ENCODE peak calls at places on chromosomes 1 and 21, in five cellular contexts. One of them, this sample, is unnamed.

GRCh38 chr21:46121286-46122221 is 23.6 kb downstream of the COL6A2 start:
- DNase-seq in SK-N-SH: peak
- DNase-seq in WTC11: peak
- DNase-seq in IMR-90: no peak
- DNase-seq in GM12878: no peak
- DNase-seq in this sample: no peak

GRCh38 chr1:149846600-149847466 is 52.5 kb upstream of the BOLA1 start:
- DNase-seq in WTC11: no peak
- DNase-seq in SK-N-SH: no peak
- DNase-seq in IMR-90: no peak
- DNase-seq in GM12878: no peak
- DNase-seq in this sample: no peak

GRCh38 chr1:78044796-78045599 is 768 bp upstream of the GIPC2 start:
- DNase-seq in WTC11: no peak
- DNase-seq in SK-N-SH: no peak
- DNase-seq in GM12878: no peak
- DNase-seq in IMR-90: no peak
- DNase-seq in this sample: no peak

GRCh38 chr1:154019940-154020339 is 29.4 kb downstream of the RPS27 start:
- DNase-seq in WTC11: no peak
- DNase-seq in GM12878: no peak
- DNase-seq in SK-N-SH: no peak
- DNase-seq in IMR-90: no peak
- DNase-seq in this sample: no peak

GRCh38 chr1:180926164-180926981 is 13.7 kb downstream of the KIAA1614 start:
- DNase-seq in SK-N-SH: peak
- DNase-seq in IMR-90: peak
- DNase-seq in WTC11: no peak
- DNase-seq in GM12878: no peak
- DNase-seq in this sample: no peak

GRCh38 chr1:199851453-199851852 is 176.1 kb upstream of the NR5A2 start:
- DNase-seq in SK-N-SH: no peak
- DNase-seq in IMR-90: no peak
- DNase-seq in WTC11: no peak
- DNase-seq in GM12878: no peak
- DNase-seq in this sample: peak

GRCh38 chr1:204929487-204930185 is 59.0 kb downstream of the NFASC start:
- DNase-seq in IMR-90: no peak
- DNase-seq in SK-N-SH: no peak
- DNase-seq in WTC11: no peak
- DNase-seq in GM12878: no peak
- DNase-seq in this sample: no peak

GRCh38 chr1:29743931-29744330 is 507.6 kb downstream of the PTPRU start:
- DNase-seq in GM12878: no peak
- DNase-seq in WTC11: no peak
- DNase-seq in IMR-90: no peak
- DNase-seq in SK-N-SH: no peak
- DNase-seq in this sample: no peak

GRCh38 chr1:177209357-177209756 is 38.6 kb downstream of the BRINP2 start:
- DNase-seq in SK-N-SH: no peak
- DNase-seq in WTC11: no peak
- DNase-seq in IMR-90: peak
- DNase-seq in GM12878: no peak
- DNase-seq in this sample: peak

GRCh38 chr1:28260803-28261174 is 1.5 kb downstream of the SESN2 start:
- DNase-seq in SK-N-SH: no peak
- DNase-seq in GM12878: no peak
- DNase-seq in WTC11: no peak
- DNase-seq in IMR-90: no peak
- DNase-seq in this sample: no peak

GRCh38 chr1:101185421-101185820 is 51.4 kb upstream of the S1PR1 start:
- DNase-seq in SK-N-SH: no peak
- DNase-seq in WTC11: no peak
- DNase-seq in GM12878: no peak
- DNase-seq in IMR-90: peak
- DNase-seq in this sample: no peak

GRCh38 chr1:50038235-50038809 is 14.6 kb upstream of the AGBL4 start:
- DNase-seq in IMR-90: no peak
- DNase-seq in GM12878: no peak
- DNase-seq in SK-N-SH: no peak
- DNase-seq in WTC11: no peak
- DNase-seq in this sample: no peak

GRCh38 chr21:30227633-30228404 is 11.9 kb upstream of the CLDN8 start:
- DNase-seq in WTC11: no peak
- DNase-seq in SK-N-SH: no peak
- DNase-seq in GM12878: no peak
- DNase-seq in IMR-90: peak
- DNase-seq in this sample: no peak

GRCh38 chr1:109756848-109757521 is 6.7 kb downstream of the EPS8L3 start:
- DNase-seq in SK-N-SH: no peak
- DNase-seq in WTC11: no peak
- DNase-seq in GM12878: no peak
- DNase-seq in IMR-90: no peak
- DNase-seq in this sample: no peak

GRCh38 chr1:95427525-95427924 is 193.5 kb downstream of the RWDD3 start:
- DNase-seq in WTC11: no peak
- DNase-seq in SK-N-SH: no peak
- DNase-seq in GM12878: no peak
- DNase-seq in IMR-90: no peak
- DNase-seq in this sample: no peak

GRCh38 chr1:114156538-114157274 is 3.0 kb upstream of the SYT6 start:
- DNase-seq in IMR-90: no peak
- DNase-seq in SK-N-SH: no peak
- DNase-seq in WTC11: peak
- DNase-seq in GM12878: no peak
- DNase-seq in this sample: no peak

GRCh38 chr1:234515821-234516241 is 36.9 kb upstream of the TARBP1 start:
- DNase-seq in IMR-90: peak
- DNase-seq in SK-N-SH: no peak
- DNase-seq in GM12878: no peak
- DNase-seq in WTC11: no peak
- DNase-seq in this sample: no peak

GRCh38 chr21:35578831-35579470 is 481.4 kb downstream of the SETD4 start:
- DNase-seq in WTC11: no peak
- DNase-seq in SK-N-SH: no peak
- DNase-seq in GM12878: no peak
- DNase-seq in IMR-90: peak
- DNase-seq in this sample: no peak

GRCh38 chr1:40389234-40389815 is 15.8 kb downstream of the SMAP2 start:
- DNase-seq in WTC11: no peak
- DNase-seq in IMR-90: no peak
- DNase-seq in SK-N-SH: no peak
- DNase-seq in GM12878: no peak
- DNase-seq in this sample: no peak

GRCh38 chr1:203148127-203148526 is 20.6 kb downstream of the ADORA1 start:
- DNase-seq in SK-N-SH: no peak
- DNase-seq in GM12878: no peak
- DNase-seq in IMR-90: no peak
- DNase-seq in WTC11: peak
- DNase-seq in this sample: peak

GRCh38 chr1:221937155-221937953 is 195.5 kb upstream of the DUSP10 start:
- DNase-seq in SK-N-SH: no peak
- DNase-seq in IMR-90: no peak
- DNase-seq in GM12878: peak
- DNase-seq in WTC11: no peak
- DNase-seq in this sample: no peak

GRCh38 chr1:207259391-207259790 is 62.1 kb upstream of the CD55 start:
- DNase-seq in WTC11: no peak
- DNase-seq in IMR-90: peak
- DNase-seq in SK-N-SH: no peak
- DNase-seq in GM12878: no peak
- DNase-seq in this sample: peak

GRCh38 chr1:101043776-101044175 is 18.2 kb upstream of the DPH5 start:
- DNase-seq in SK-N-SH: no peak
- DNase-seq in GM12878: no peak
- DNase-seq in IMR-90: peak
- DNase-seq in WTC11: no peak
- DNase-seq in this sample: no peak

GRCh38 chr1:182599339-182599738 is 4.8 kb downstream of the RGS16 start:
- DNase-seq in SK-N-SH: peak
- DNase-seq in GM12878: no peak
- DNase-seq in IMR-90: no peak
- DNase-seq in WTC11: peak
- DNase-seq in this sample: no peak

GRCh38 chr1:53198241-53198651 is 1.6 kb downstream of the CPT2 start:
- DNase-seq in SK-N-SH: no peak
- DNase-seq in GM12878: no peak
- DNase-seq in WTC11: no peak
- DNase-seq in IMR-90: no peak
- DNase-seq in this sample: no peak

GRCh38 chr1:154536570-154536969 is 21.9 kb downstream of the UBE2Q1 start:
- DNase-seq in IMR-90: no peak
- DNase-seq in SK-N-SH: no peak
- DNase-seq in GM12878: no peak
- DNase-seq in WTC11: no peak
- DNase-seq in this sample: no peak

GRCh38 chr1:52482326-52483004 is 70.4 kb downstream of the TUT4 start:
- DNase-seq in SK-N-SH: no peak
- DNase-seq in WTC11: no peak
- DNase-seq in IMR-90: no peak
- DNase-seq in GM12878: no peak
- DNase-seq in this sample: no peak

GRCh38 chr1:239682945-239683344 is 296.6 kb downstream of the CHRM3 start:
- DNase-seq in GM12878: no peak
- DNase-seq in IMR-90: no peak
- DNase-seq in SK-N-SH: no peak
- DNase-seq in WTC11: no peak
- DNase-seq in this sample: no peak

GRCh38 chr1:180611016-180611930 is 20.5 kb upstream of the XPR1 start:
- DNase-seq in SK-N-SH: no peak
- DNase-seq in IMR-90: peak
- DNase-seq in GM12878: no peak
- DNase-seq in WTC11: no peak
- DNase-seq in this sample: no peak

GRCh38 chr1:163173121-163173520 is 29.6 kb downstream of the RGS5 start:
- DNase-seq in WTC11: no peak
- DNase-seq in IMR-90: no peak
- DNase-seq in SK-N-SH: no peak
- DNase-seq in GM12878: no peak
- DNase-seq in this sample: no peak

GRCh38 chr1:31065310-31066217 is at the start of gene PUM1:
- DNase-seq in GM12878: peak
- DNase-seq in WTC11: peak
- DNase-seq in SK-N-SH: peak
- DNase-seq in IMR-90: peak
- DNase-seq in this sample: peak

GRCh38 chr21:34126269-34126668 is 52.9 kb downstream of the MRPS6 start:
- DNase-seq in WTC11: no peak
- DNase-seq in GM12878: no peak
- DNase-seq in IMR-90: peak
- DNase-seq in SK-N-SH: no peak
- DNase-seq in this sample: no peak

GRCh38 chr1:202807926-202808757 is at the start of gene KDM5B:
- DNase-seq in IMR-90: peak
- DNase-seq in SK-N-SH: peak
- DNase-seq in GM12878: no peak
- DNase-seq in WTC11: peak
- DNase-seq in this sample: peak

GRCh38 chr1:56992318-56993136 is 26.7 kb upstream of the C8B start:
- DNase-seq in SK-N-SH: no peak
- DNase-seq in WTC11: no peak
- DNase-seq in IMR-90: no peak
- DNase-seq in GM12878: no peak
- DNase-seq in this sample: no peak

GRCh38 chr1:223620297-223620900 is 45.1 kb downstream of the CAPN8 start:
- DNase-seq in SK-N-SH: peak
- DNase-seq in GM12878: no peak
- DNase-seq in WTC11: no peak
- DNase-seq in IMR-90: no peak
- DNase-seq in this sample: no peak

GRCh38 chr1:109649380-109649987 is 6.4 kb upstream of the GSTM4 start:
- DNase-seq in WTC11: no peak
- DNase-seq in IMR-90: peak
- DNase-seq in GM12878: no peak
- DNase-seq in SK-N-SH: peak
- DNase-seq in this sample: no peak

GRCh38 chr1:26530898-26531598 is 1.5 kb downstream of the RPS6KA1 start:
- DNase-seq in IMR-90: peak
- DNase-seq in GM12878: no peak
- DNase-seq in WTC11: peak
- DNase-seq in SK-N-SH: peak
- DNase-seq in this sample: peak
- TF ChIP-seq USF2 in IMR-90: no peak
- TF ChIP-seq USF2 in GM12878: no peak
- TF ChIP-seq USF2 in WTC11: no peak
- TF ChIP-seq USF2 in SK-N-SH: no peak
- TF ChIP-seq USF2 in this sample: no peak

GRCh38 chr1:14017531-14017961 is 317.6 kb downstream of the PRDM2 start:
- DNase-seq in SK-N-SH: no peak
- DNase-seq in IMR-90: no peak
- DNase-seq in GM12878: no peak
- DNase-seq in WTC11: no peak
- DNase-seq in this sample: no peak
- TF ChIP-seq USF2 in SK-N-SH: no peak
- TF ChIP-seq USF2 in IMR-90: no peak
- TF ChIP-seq USF2 in GM12878: no peak
- TF ChIP-seq USF2 in WTC11: no peak
- TF ChIP-seq USF2 in this sample: no peak

GRCh38 chr1:17881761-17882160 is 126.6 kb downstream of the ACTL8 start:
- DNase-seq in GM12878: no peak
- DNase-seq in WTC11: no peak
- DNase-seq in IMR-90: no peak
- DNase-seq in SK-N-SH: peak
- DNase-seq in this sample: no peak
- TF ChIP-seq USF2 in GM12878: no peak
- TF ChIP-seq USF2 in WTC11: no peak
- TF ChIP-seq USF2 in IMR-90: no peak
- TF ChIP-seq USF2 in SK-N-SH: no peak
- TF ChIP-seq USF2 in this sample: no peak

GRCh38 chr1:117622726-117623125 is 16.9 kb downstream of the TENT5C start:
- DNase-seq in IMR-90: no peak
- DNase-seq in SK-N-SH: no peak
- DNase-seq in GM12878: no peak
- DNase-seq in WTC11: no peak
- DNase-seq in this sample: no peak
- TF ChIP-seq USF2 in IMR-90: no peak
- TF ChIP-seq USF2 in SK-N-SH: no peak
- TF ChIP-seq USF2 in GM12878: no peak
- TF ChIP-seq USF2 in WTC11: no peak
- TF ChIP-seq USF2 in this sample: no peak

DNA sequence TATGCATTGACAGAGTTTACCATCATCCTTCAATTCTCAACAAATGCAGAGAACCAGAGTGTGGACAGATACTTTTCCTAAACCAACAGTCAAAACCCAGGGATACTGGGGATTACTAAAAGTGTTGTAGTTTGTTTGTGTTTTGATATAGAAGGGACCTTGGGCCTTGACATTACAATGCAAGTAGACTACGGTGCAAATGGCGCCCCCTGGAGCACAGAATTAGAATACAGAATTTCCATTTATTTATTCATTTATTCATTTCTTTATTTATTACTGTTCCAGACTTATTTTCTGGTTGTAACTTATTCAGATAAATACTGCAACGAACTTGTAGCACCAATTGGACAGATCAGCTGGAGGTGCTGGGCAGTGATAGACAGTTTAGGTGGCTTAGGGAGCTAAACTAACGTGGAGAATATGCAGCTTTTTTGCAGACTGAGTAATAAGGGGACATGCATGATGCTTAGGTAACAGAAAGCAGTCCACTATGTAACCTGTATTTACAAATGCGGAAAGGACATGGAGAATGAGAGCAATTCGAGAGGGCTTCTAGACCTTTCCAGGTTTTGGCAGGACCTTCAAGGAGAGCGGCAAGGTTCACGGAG is 42.6 kb downstream of the KIRREL1 start:
- DNase-seq in GM12878: no peak
- DNase-seq in SK-N-SH: peak
- DNase-seq in IMR-90: peak
- DNase-seq in WTC11: no peak
- DNase-seq in this sample: peak
- TF ChIP-seq USF2 in GM12878: no peak
- TF ChIP-seq USF2 in SK-N-SH: no peak
- TF ChIP-seq USF2 in IMR-90: no peak
- TF ChIP-seq USF2 in WTC11: no peak
- TF ChIP-seq USF2 in this sample: no peak

This sample was measured in A549.